ENCODE peak calls at places on chromosomes 13 and 19, in eight cellular contexts. V is Peyer's patch, J is tibial nerve, Q is A549, S is right lobe of liver, G is breast epithelium, D is body of pancreas, M is sigmoid colon. B is an unnamed sample. For H3K4me1, the result is how much of the 10 kb centered on the place peaks cover.

GRCh38 chr13:114032121-114032799 is 58.4 kb upstream of the C13orf46 start:
- DNase-seq in S (no peak), V (no peak), Q (no peak), G (no peak), D (peak), J (no peak), M (no peak), B (no peak)

GRCh38 chr13:40401911-40402776 is 264.3 kb downstream of the FOXO1 start:
- DNase-seq in S (peak), V (peak), M (peak), G (peak), J (peak), D (peak), Q (peak), B (peak)

GRCh38 chr13:50123515-50123861 is 108.2 kb downstream of the KCNRG start:
- DNase-seq in S (no peak), D (no peak), J (no peak), V (no peak), G (no peak), M (no peak), Q (no peak), B (no peak)

GRCh38 chr13:109764474-109765292 is 21.7 kb downstream of the IRS2 start:
- DNase-seq in J (no peak), Q (no peak), G (no peak), V (no peak), D (no peak), M (no peak), S (no peak), B (peak)

GRCh38 chr13:35140321-35140720 is 198.3 kb downstream of the NBEA start:
- DNase-seq in J (no peak), V (no peak), M (no peak), S (no peak), D (no peak), Q (no peak), G (no peak), B (no peak)

GRCh38 chr19:932647-933552 is 7.1 kb downstream of the ARID3A start:
- DNase-seq in G (no peak), J (peak), D (peak), M (peak), V (peak), Q (peak), S (peak), B (peak)

GRCh38 chr19:9862897-9863296 is 27.8 kb downstream of the PIN1 start:
- DNase-seq in G (no peak), D (no peak), J (no peak), V (no peak), M (no peak), Q (no peak), S (no peak), B (no peak)

GRCh38 chr13:86960876-86961275 is 710.3 kb upstream of the SLITRK5 start:
- DNase-seq in D (no peak), J (no peak), Q (no peak), S (no peak), M (no peak), V (no peak), G (no peak), B (no peak)

GRCh38 chr13:37409756-37410155 is 188.8 kb downstream of the POSTN start:
- DNase-seq in D (no peak), V (no peak), J (no peak), Q (no peak), G (no peak), M (no peak), S (no peak), B (no peak)

GRCh38 chr19:47040869-47041268 is 7.6 kb downstream of the TMEM160 start:
- DNase-seq in J (no peak), Q (no peak), G (no peak), D (no peak), V (no peak), M (no peak), S (no peak), B (no peak)

GRCh38 chr19:10706990-10707389 is 5.8 kb downstream of the QTRT1 start:
- DNase-seq in V (no peak), G (no peak), Q (no peak), D (no peak), J (no peak), S (no peak), M (no peak), B (no peak)

GRCh38 chr19:5393088-5393487 is 52.5 kb upstream of the PTPRS start:
- DNase-seq in V (no peak), G (no peak), J (no peak), Q (no peak), D (no peak), M (no peak), S (no peak), B (no peak)

GRCh38 chr19:11195169-11195568 is 2.2 kb downstream of the KANK2 start:
- DNase-seq in G (no peak), Q (no peak), D (no peak), J (no peak), M (peak), V (no peak), S (no peak), B (no peak)

GRCh38 chr13:42561752-42562467 is 12.0 kb upstream of the TNFSF11 start:
- DNase-seq in Q (no peak), V (no peak), S (no peak), M (no peak), D (no peak), J (no peak), G (no peak), B (no peak)

GRCh38 chr13:89455741-89456140 is 1784.6 kb downstream of the SLITRK5 start:
- DNase-seq in M (no peak), Q (no peak), V (no peak), G (no peak), J (no peak), S (no peak), D (no peak), B (no peak)

GRCh38 chr19:18606281-18607221 is at the start of gene CRLF1:
- DNase-seq in S (no peak), Q (no peak), D (no peak), M (no peak), G (no peak), J (no peak), V (no peak), B (no peak)

GRCh38 chr13:25170554-25171107 is 1.5 kb downstream of the AMER2 start:
- DNase-seq in J (no peak), M (no peak), S (no peak), G (no peak), V (no peak), D (no peak), Q (no peak), B (no peak)

GRCh38 chr19:1073063-1073955 is 6.3 kb downstream of the ARHGAP45 start:
- DNase-seq in S (peak), M (no peak), D (no peak), Q (no peak), G (no peak), V (no peak), J (no peak), B (no peak)

GRCh38 chr19:35331551-35332214 is 2.7 kb downstream of the CD22 start:
- DNase-seq in G (no peak), V (no peak), J (no peak), M (no peak), Q (no peak), D (no peak), S (no peak), B (no peak)

GRCh38 chr13:77509221-77509620 is 26.3 kb upstream of the SCEL start:
- DNase-seq in G (no peak), V (no peak), M (no peak), S (no peak), J (no peak), Q (no peak), D (no peak), B (no peak)

GRCh38 chr13:23428183-23428528 is 5.3 kb downstream of the SACS start:
- DNase-seq in Q (no peak), M (no peak), J (no peak), D (no peak), V (no peak), G (no peak), S (no peak), B (no peak)

GRCh38 chr13:50215389-50215788 is 200.1 kb downstream of the KCNRG start:
- DNase-seq in G (no peak), S (no peak), Q (no peak), J (no peak), D (no peak), V (no peak), M (no peak), B (no peak)

GRCh38 chr13:75769141-75769905 is 133.2 kb downstream of the LMO7 start:
- DNase-seq in D (no peak), J (no peak), S (no peak), M (no peak), V (no peak), Q (no peak), G (no peak), B (no peak)

GRCh38 chr13:44744880-44745633 is 168.9 kb upstream of the TSC22D1 start:
- DNase-seq in V (no peak), J (no peak), Q (no peak), S (no peak), M (no peak), G (no peak), D (no peak), B (no peak)

GRCh38 chr13:90485441-90485840 is 862.0 kb upstream of the MIR17HG start:
- DNase-seq in Q (peak), V (no peak), S (no peak), M (no peak), D (no peak), J (no peak), G (no peak), B (no peak)

GRCh38 chr13:80605007-80605406 is 264.1 kb upstream of the SPRY2 start:
- DNase-seq in J (no peak), Q (no peak), G (no peak), V (no peak), D (no peak), M (no peak), S (no peak), B (no peak)

GRCh38 chr19:11420894-11421606 is 1.9 kb upstream of the RGL3 start:
- DNase-seq in G (no peak), M (no peak), Q (no peak), D (peak), V (no peak), J (no peak), S (peak), B (no peak)

GRCh38 chr13:35760678-35761308 is 284.3 kb upstream of the MAB21L1 start:
- DNase-seq in V (no peak), M (no peak), J (no peak), S (no peak), Q (no peak), D (no peak), G (no peak), B (no peak)

DNA sequence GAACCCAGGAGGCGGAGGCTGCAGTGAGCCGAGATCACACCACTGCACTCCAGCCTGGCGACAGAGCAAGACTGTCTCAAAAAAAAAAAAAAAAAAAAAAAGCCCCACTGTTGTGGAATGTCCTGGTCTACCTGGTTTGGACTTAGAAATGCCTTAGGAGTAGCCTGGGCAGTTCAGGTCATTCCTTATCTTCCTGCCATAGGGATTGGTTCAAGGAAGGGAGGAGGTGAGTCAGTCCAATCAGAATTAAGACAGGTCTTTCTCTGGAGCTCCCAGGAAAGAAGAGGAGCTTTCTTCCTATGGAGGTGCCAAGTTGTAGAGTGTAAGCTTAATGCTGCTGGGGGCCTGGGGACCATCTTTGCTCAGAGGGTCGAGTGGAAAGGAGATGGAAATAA is 44.8 kb downstream of the SIPA1L3 start:
- DNase-seq in G (no peak), J (no peak), M (no peak), S (no peak), V (no peak), D (no peak), Q (no peak), B (no peak)
- H3K4me1 ChIP-seq in G (under half), J (under half), M (under half), S (under half), V (under half), D (under half), Q (half or more), B (under half)

DNA sequence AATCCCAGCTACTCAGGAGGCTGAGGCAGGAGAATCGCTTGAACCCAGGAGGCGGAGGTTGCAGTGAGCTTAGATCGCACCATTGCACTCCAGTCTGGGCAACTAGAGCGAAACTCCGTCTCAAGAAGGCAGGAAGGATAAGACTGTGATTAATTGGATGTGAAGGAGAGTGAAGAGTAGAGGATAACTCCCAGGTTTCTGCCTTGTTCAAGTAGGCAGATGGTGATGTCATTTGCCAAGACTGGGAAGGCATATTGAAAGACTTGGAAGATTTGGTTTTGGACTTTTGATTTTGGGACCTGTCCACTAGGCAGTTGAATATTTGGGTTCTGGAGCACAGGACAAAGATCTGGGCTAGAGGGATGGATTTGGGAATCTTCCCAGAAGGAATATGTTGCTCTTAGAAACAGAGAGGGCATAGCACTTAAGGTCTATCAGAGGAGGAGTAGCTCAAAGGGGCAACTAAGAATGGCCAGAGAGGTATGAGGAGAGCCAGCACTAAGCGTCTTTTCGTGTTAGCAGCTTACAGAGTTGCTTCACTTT is 20.0 kb downstream of the GARRE1 start:
- DNase-seq in Q (no peak), D (no peak), V (no peak), M (no peak), J (no peak), G (no peak), S (no peak), B (no peak)
- TF ChIP-seq CTCF in Q (no peak), D (no peak), V (no peak), M (no peak), J (no peak), G (no peak), S (no peak), B (no peak)

GRCh38 chr19:49489601-49490167 is 2.3 kb downstream of the RPL13A start:
- DNase-seq in M (no peak), D (no peak), J (no peak), S (no peak), Q (peak), G (no peak), V (peak), B (no peak)

GRCh38 chr19:49488863-49489537 is 1.6 kb downstream of the RPL13A start:
- DNase-seq in M (no peak), S (no peak), Q (no peak), V (no peak), G (no peak), D (no peak), J (no peak), B (no peak)

GRCh38 chr19:49491804-49492572 is 4.2 kb upstream of the RPS11 start:
- DNase-seq in M (no peak), J (no peak), D (no peak), G (no peak), S (no peak), V (no peak), Q (no peak), B (no peak)

GRCh38 chr19:49491030-49491803 is 3.8 kb downstream of the RPL13A start:
- DNase-seq in G (no peak), D (no peak), M (no peak), S (no peak), Q (no peak), V (no peak), J (no peak), B (no peak)

GRCh38 chr19:49490287-49491029 is 3.0 kb downstream of the RPL13A start:
- DNase-seq in D (no peak), S (no peak), M (no peak), V (no peak), Q (no peak), G (no peak), J (no peak), B (no peak)
- TF ChIP-seq POLR2A in D (no peak), S (no peak), M (no peak), V (no peak), Q (no peak), G (no peak), J (no peak), B (no peak)

GRCh38 chr19:30558793-30559192 is 186.6 kb downstream of the ZNF536 start:
- DNase-seq in J (no peak), S (no peak), M (no peak), V (no peak), G (no peak), Q (no peak), D (no peak), B (no peak)
- H3K4me1 ChIP-seq in J (under half), S (under half), M (under half), V (under half), G (under half), Q (under half), D (under half), B (under half)

GRCh38 chr19:13243971-13244370 is 93.8 kb downstream of the IER2 start:
- DNase-seq in Q (no peak), J (no peak), S (no peak), D (no peak), M (no peak), V (no peak), G (no peak), B (no peak)
- TF ChIP-seq CTCF in Q (no peak), J (no peak), S (no peak), D (no peak), M (no peak), V (no peak), G (no peak), B (no peak)

DNA sequence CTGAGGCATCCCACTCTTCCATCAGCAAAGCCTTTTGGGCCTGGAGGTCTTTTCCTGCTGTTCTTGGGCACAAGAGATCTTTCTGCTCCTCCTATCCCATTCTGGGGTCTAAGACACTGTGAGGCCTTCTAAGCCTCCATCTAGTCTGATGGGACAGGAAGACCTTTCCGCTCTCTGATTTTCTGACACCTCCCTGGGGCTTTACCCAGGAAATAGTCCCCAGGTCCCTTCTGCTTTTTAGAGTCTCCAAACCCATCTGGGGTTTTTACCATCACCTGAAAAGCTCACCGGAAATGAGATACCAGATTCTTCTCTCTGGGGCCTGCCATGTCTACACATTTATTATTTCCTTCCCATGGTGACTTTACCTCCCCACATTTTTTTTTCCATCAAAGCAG is 21.1 kb downstream of the CLEC17A start:
- DNase-seq in J (no peak), V (peak), D (no peak), S (no peak), M (no peak), Q (no peak), G (no peak), B (no peak)
- TF ChIP-seq POLR2A in J (no peak), V (no peak), D (no peak), S (no peak), M (no peak), Q (no peak), G (no peak), B (no peak)

DNA sequence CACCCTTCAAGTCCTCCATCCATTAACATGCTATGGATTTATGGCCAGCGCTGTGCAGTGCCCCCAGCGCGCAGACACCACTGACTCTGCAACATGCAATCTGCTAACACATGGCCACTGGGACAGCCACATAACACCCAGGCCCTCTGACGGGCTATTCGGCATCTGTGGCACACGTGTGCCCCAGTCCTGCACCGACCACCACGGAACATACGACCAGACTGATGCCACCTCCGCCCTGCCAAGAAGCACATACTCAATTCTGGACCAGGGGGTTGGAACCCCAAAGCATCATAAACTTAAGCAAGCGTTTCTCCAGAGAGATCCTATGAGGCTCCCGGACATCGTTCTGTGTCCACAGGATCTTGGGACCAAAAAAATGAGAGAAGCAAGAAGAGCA is 9.8 kb downstream of the STK24 start:
- DNase-seq in V (no peak), S (no peak), J (no peak), Q (no peak), G (no peak), D (no peak), M (peak), B (no peak)
- H3K4me1 ChIP-seq in V (half or more), S (under half), J (half or more), Q (under half), G (under half), D (half or more), M (half or more), B (half or more)

GRCh38 chr19:29760752-29761502 is 45.9 kb upstream of the C19orf12 start:
- DNase-seq in V (no peak), G (no peak), S (no peak), J (no peak), D (no peak), M (no peak), Q (no peak), B (no peak)

GRCh38 chr19:29759359-29759758 is 44.3 kb upstream of the C19orf12 start:
- DNase-seq in S (no peak), D (no peak), Q (no peak), M (no peak), J (no peak), V (no peak), G (no peak), B (no peak)

GRCh38 chr19:29764322-29764721 is 47.5 kb upstream of the CCNE1 start:
- DNase-seq in S (no peak), J (no peak), G (no peak), M (no peak), V (no peak), Q (no peak), D (no peak), B (no peak)

GRCh38 chr19:29758863-29759262 is 43.8 kb upstream of the C19orf12 start:
- DNase-seq in V (no peak), J (no peak), S (no peak), D (no peak), M (no peak), Q (no peak), G (no peak), B (no peak)

DNA sequence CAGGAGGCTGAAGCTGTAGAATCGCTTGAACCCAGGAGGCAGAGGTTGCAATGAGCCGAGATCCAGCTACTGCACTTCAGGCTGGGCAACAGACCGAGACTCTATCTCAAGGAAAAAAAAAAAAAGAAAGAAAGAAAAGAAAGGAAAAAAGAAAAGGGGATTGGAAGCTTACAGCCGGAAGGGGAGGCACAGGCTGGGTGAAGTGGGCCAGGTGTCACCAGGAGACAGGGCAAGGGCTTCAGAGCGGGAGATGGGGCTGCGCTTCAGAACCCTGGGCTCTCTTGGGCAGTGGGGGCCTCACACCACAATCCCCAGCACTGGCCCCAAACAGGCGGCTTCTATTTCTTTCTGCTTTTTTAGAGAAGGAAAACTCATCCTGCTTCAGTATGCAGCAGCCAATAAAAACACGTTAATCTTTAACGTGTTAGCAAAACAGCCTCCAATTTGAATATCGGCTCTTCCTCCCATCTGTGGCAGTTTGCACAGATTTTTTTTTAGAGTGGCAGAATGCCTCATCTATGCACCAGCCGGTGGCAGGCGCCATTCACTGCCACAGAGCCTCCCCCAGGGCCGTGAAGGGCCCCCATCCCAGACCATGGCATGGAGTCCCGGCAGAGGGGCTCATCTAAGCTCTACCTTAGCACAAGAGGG is 46.6 kb upstream of the C19orf12 start:
- DNase-seq in G (no peak), J (no peak), V (no peak), Q (no peak), M (no peak), D (no peak), S (no peak), B (no peak)
- TF ChIP-seq CTCF in G (no peak), J (no peak), V (no peak), Q (no peak), M (no peak), D (no peak), S (no peak), B (no peak)